ENCODE peak calls at places on chromosome 22, in nine cellular contexts. B, O, V, X, T, P, A, R and D are unnamed samples.

GRCh38 chr22:40200795-40201194 is 23.1 kb downstream of the TNRC6B start:
- DNase-seq in X (no peak), T (no peak), V (no peak), B (no peak), A (no peak), O (no peak), P (no peak), R (no peak), D (no peak)

GRCh38 chr22:41564563-41564962 is 3.8 kb downstream of the CSDC2 start:
- DNase-seq in P (no peak), R (no peak), B (no peak), O (peak), A (no peak), V (no peak), T (no peak), X (no peak), D (no peak)

GRCh38 chr22:47850644-47851151 is 1088.2 kb downstream of the TBC1D22A start:
- DNase-seq in O (no peak), V (no peak), R (no peak), P (no peak), T (no peak), A (no peak), B (no peak), X (no peak), D (no peak)

GRCh38 chr22:26417406-26417805 is 11.7 kb upstream of the ASPHD2 start:
- DNase-seq in P (no peak), X (no peak), T (no peak), V (no peak), O (no peak), B (no peak), R (no peak), A (no peak), D (no peak)

GRCh38 chr22:35947794-35948425 is 80.7 kb downstream of the RBFOX2 start:
- DNase-seq in T (no peak), P (no peak), O (peak), V (no peak), R (no peak), B (no peak), X (no peak), A (no peak), D (no peak)

GRCh38 chr22:50701428-50702154 is 29.0 kb downstream of the SHANK3 start:
- DNase-seq in V (no peak), R (no peak), P (no peak), T (no peak), X (no peak), A (peak), B (peak), O (no peak), D (no peak)

GRCh38 chr22:26555478-26555877 is 34.5 kb downstream of the TPST2 start:
- DNase-seq in A (no peak), R (no peak), T (no peak), V (no peak), X (no peak), P (no peak), B (no peak), O (no peak), D (no peak)

GRCh38 chr22:41237707-41238569 is 2.8 kb downstream of the CHADL start:
- DNase-seq in O (peak), B (peak), R (peak), X (peak), A (no peak), V (no peak), P (no peak), T (no peak), D (peak)

GRCh38 chr22:40534379-40535188 is 101.9 kb downstream of the MRTFA start:
- DNase-seq in O (peak), V (no peak), X (peak), A (no peak), R (no peak), T (no peak), B (no peak), P (no peak), D (no peak)

GRCh38 chr22:48100685-48101417 is 1338.4 kb downstream of the TBC1D22A start:
- DNase-seq in X (no peak), V (no peak), P (no peak), O (no peak), R (peak), A (no peak), B (no peak), T (no peak), D (no peak)

GRCh38 chr22:48953830-48954229 is 873.8 kb downstream of the BRD1 start:
- DNase-seq in O (no peak), P (no peak), V (no peak), X (no peak), T (no peak), A (peak), B (no peak), R (no peak), D (no peak)

GRCh38 chr22:41772645-41773044 is 27.8 kb upstream of the CCDC134 start:
- DNase-seq in R (no peak), P (no peak), O (no peak), T (no peak), X (no peak), A (no peak), V (no peak), B (no peak), D (no peak)

GRCh38 chr22:22907551-22908494 is 20.2 kb downstream of the IGLL5 start:
- DNase-seq in R (no peak), O (no peak), B (no peak), P (no peak), V (no peak), A (no peak), X (no peak), T (no peak), D (no peak)

GRCh38 chr22:44037519-44038370 is 13.6 kb downstream of the PARVB start:
- DNase-seq in P (peak), T (no peak), A (no peak), V (no peak), X (peak), B (no peak), O (peak), R (no peak), D (no peak)

GRCh38 chr22:21761086-21761485 is 25.5 kb upstream of the YPEL1 start:
- DNase-seq in P (no peak), B (no peak), T (no peak), X (no peak), V (no peak), R (no peak), A (no peak), O (no peak), D (no peak)

GRCh38 chr22:21984793-21985192 is 2.2 kb upstream of the TOP3B start:
- DNase-seq in X (peak), T (no peak), P (no peak), V (no peak), R (peak), A (no peak), B (peak), O (peak), D (no peak)

GRCh38 chr22:26592368-26593015 is 2.6 kb upstream of the TPST2 start:
- DNase-seq in P (no peak), B (no peak), V (no peak), X (no peak), A (no peak), T (no peak), R (peak), O (no peak), D (no peak)

GRCh38 chr22:36220457-36220921 is 18.8 kb downstream of the APOL2 start:
- DNase-seq in V (no peak), B (no peak), T (no peak), A (peak), O (peak), X (no peak), P (no peak), R (no peak), D (no peak)

GRCh38 chr22:26174280-26174679 is 5.0 kb downstream of the SEZ6L start:
- DNase-seq in V (no peak), A (no peak), B (peak), P (no peak), X (no peak), R (no peak), O (no peak), T (no peak), D (no peak)

GRCh38 chr22:49449811-49450386 is 377.8 kb downstream of the BRD1 start:
- DNase-seq in X (no peak), V (no peak), A (no peak), B (no peak), R (no peak), P (no peak), O (no peak), T (no peak), D (no peak)

GRCh38 chr22:20536590-20537324 is 29.3 kb downstream of the MED15 start:
- DNase-seq in O (peak), A (no peak), X (no peak), B (no peak), R (no peak), V (no peak), T (no peak), P (no peak), D (no peak)

GRCh38 chr22:41382098-41382578 is 396 bp downstream of the TEF start:
- DNase-seq in A (peak), T (peak), R (peak), B (peak), V (no peak), X (peak), O (peak), P (no peak), D (peak)

GRCh38 chr22:30430933-30431332 is 5.4 kb downstream of the MTFP1 start:
- DNase-seq in B (no peak), X (no peak), A (no peak), O (no peak), V (no peak), R (no peak), T (no peak), P (no peak), D (no peak)
- TF ChIP-seq CTCF in B (no peak), X (no peak), A (no peak), O (no peak), V (no peak), R (peak), T (no peak), P (no peak), D (no peak)

GRCh38 chr22:37351268-37351667 is 69.0 kb downstream of the CYTH4 start:
- DNase-seq in X (no peak), V (no peak), P (no peak), A (no peak), O (no peak), R (peak), T (no peak), B (no peak), D (no peak)
- TF ChIP-seq CTCF in X (no peak), V (no peak), P (no peak), A (no peak), O (no peak), R (peak), T (no peak), B (no peak), D (no peak)

GRCh38 chr22:28268845-28269244 is 349.8 kb upstream of the PITPNB start:
- DNase-seq in A (no peak), V (no peak), P (no peak), O (no peak), R (no peak), X (no peak), T (no peak), B (no peak), D (no peak)

GRCh38 chr22:28269277-28269676 is 350.2 kb upstream of the PITPNB start:
- DNase-seq in B (no peak), T (no peak), P (no peak), V (no peak), A (no peak), R (no peak), O (no peak), X (no peak), D (no peak)

DNA sequence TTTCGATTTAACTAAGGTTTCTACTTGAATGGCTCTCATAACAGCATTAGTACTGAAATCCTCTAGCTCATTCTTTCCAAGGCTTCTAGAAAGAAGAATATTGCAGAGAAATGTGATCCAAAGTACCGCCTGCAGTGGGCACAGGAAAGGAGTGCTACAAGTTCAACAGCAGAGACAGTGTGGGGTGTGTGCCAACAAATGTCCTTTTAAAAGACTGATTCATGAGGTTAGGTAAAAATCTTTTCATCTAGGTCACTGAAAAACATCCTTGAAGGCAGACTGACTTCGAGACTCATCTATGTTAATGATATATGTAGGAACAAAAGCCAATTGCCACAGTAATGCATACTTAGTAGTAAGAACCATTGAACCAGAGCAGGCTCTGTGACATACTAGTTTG is 349.1 kb upstream of the PITPNB start:
- DNase-seq in B (no peak), V (no peak), A (no peak), T (no peak), P (no peak), X (no peak), O (peak), R (no peak), D (no peak)
- TF ChIP-seq CTCF in B (no peak), V (no peak), A (no peak), T (no peak), P (no peak), X (no peak), O (no peak), R (no peak), D (no peak)

DNA sequence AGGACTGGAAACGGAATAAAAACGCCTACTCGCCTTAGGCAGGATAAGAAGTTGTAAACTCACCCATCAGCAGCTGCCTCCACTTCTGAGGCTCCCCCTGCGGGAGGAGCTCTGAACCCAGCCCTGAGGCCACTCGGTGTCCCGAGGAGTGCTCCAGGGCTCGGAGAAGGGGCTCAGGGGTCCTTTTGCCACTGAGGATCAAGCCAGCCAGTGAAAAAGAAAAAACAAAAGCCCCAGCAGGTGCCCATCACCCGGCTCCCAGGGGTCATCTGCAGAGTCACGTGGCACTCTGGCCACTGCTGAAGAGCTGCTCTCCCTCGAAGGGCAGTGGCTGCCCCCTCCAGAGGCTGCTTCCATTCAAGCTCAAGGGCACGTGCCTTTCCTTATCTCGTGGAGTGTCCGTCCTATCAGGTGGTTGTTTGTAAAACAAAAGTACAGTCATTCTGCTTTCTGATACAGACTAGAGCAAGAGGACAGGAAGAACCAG is 29.0 kb downstream of the NUP50 start:
- DNase-seq in B (peak), X (no peak), P (no peak), O (no peak), T (no peak), A (peak), V (no peak), R (no peak), D (no peak)
- TF ChIP-seq CTCF in B (no peak), X (peak), P (no peak), O (peak), T (no peak), A (no peak), V (no peak), R (peak), D (no peak)

DNA sequence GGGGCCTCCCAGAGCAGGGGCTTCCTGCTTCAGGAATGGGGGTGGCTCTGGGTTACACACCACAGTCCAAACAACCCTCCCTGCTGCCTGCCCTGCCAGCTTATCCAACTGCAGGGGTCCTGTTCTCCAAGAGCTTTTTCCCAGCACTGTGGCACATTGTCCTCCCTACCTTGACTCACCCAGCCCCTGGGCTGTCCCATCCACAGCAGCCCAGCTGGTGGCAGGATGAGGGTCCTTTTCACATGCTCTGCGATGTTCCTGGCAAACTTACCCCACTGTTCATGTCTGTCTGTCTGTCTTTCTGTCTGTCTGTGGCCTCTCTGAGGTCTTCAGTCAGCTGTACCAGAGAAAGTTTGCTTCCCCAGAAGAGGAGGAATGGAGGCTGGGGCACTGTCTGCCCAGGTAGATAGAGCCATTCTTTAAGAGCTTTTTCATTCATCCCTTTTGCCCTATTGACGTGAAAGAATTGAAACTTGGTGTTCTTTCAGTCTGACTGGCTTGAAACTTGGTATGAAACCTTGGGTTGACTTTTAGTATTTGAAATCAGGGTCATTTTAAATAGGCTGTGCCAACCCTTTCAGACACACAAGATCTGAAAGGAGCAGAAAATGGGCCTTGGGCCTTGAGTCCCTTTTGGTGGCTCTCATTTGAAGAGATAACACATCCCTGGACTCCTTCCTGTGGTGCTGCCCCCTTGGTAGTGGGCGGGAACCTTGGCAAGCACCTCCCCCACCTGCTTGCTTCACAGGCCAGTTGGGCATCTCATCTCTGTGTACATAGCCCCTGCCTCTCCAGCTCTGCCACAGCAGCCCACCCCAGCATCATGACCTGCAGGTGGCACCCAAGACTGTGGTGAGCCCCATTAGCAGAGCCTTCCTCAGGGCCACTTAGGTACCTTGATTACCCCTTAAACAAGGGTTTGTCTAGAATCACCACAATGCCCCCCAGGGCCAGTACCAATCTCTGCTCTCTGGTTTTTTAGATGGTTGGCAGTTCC is 74.6 kb upstream of the SUSD2 start:
- DNase-seq in V (no peak), R (peak), X (peak), B (peak), O (peak), A (no peak), P (no peak), T (no peak), D (no peak)
- TF ChIP-seq CTCF in V (no peak), R (peak), X (peak), B (no peak), O (peak), A (no peak), P (peak), T (peak), D (no peak)

GRCh38 chr22:39142088-39142667 is 10.3 kb downstream of the CBX7 start:
- DNase-seq in B (no peak), R (no peak), X (no peak), T (no peak), O (no peak), V (no peak), P (no peak), A (no peak), D (no peak)
- TF ChIP-seq CTCF in B (no peak), R (no peak), X (no peak), T (no peak), O (no peak), V (no peak), P (no peak), A (no peak), D (no peak)

GRCh38 chr22:45537734-45538181 is 35.1 kb downstream of the FBLN1 start:
- DNase-seq in V (no peak), O (peak), T (no peak), P (peak), A (peak), B (no peak), R (no peak), X (peak), D (no peak)
- TF ChIP-seq CTCF in V (no peak), O (no peak), T (no peak), P (no peak), A (no peak), B (no peak), R (no peak), X (no peak), D (no peak)

DNA sequence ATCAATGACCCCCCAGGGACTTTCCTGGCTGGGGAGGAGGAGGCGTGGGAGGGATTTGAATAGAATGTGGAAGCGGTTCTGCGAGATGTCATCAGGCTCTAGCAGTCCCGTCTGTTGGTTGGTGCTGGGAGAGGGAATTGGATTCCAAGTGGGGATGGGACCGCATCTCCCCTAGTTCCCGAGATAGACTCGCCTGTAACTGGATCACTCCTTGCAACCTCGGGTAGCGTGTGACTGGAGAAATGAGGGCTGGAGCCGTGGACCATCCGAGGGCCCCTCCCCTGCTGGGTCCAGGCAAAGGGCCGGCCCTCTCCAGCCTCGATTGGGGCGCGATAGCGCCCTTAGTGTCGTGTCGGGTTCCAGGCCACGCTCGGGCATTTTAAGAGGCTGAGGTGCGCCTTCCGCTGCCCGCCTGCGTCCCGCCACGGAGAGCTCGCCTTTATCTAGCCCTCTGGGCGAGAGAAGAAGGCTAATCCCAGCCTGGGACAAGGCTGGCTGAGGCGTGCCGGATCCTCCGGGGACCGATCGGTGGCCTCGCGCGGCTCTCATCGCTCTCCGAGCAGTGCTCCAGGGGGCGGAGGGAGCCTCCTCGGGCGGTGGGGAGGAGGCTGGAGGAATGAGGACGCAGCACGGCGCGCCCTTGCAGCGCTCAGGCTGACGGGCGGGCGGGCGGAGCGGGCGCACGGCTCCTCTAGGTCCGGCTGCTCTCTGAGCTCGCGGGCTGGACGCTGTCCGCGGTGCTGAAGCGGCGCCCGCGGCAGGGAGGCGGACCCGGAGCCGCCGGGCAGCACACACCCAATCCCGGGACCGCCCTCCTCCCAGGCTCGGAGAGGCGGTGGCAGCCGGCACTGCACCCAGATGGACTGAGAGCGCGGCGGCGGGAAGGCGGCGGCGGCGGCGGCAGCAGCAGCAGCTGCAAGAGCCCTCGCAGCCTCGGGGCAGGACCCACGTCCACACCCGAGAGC is 107.8 kb downstream of the OSBP2 start:
- DNase-seq in R (no peak), V (peak), A (peak), T (peak), P (peak), X (peak), B (peak), O (peak), D (peak)
- TF ChIP-seq CTCF in R (no peak), V (no peak), A (no peak), T (peak), P (peak), X (peak), B (no peak), O (no peak), D (no peak)